ENCODE peak calls at places on chromosomes 13 and 19, in four cellular contexts. C is nephron progenitor cell, M is HFF-Myc, D is progenitor cell of endocrine pancreas. W is an unnamed sample.

GRCh38 chr19:41879670-41880328 is 2.7 kb downstream of the CD79A start:
- DNase-seq in M (no peak), C (no peak), D (no peak), W (no peak)

GRCh38 chr13:111515648-111516047 is 195.2 kb downstream of the TEX29 start:
- DNase-seq in M (no peak), D (no peak), C (no peak), W (no peak)

GRCh38 chr13:100549316-100549715 is 39.3 kb downstream of the GGACT start:
- DNase-seq in M (no peak), D (no peak), C (no peak), W (no peak)

GRCh38 chr19:14619404-14619803 is 36.5 kb downstream of the CLEC17A start:
- DNase-seq in D (no peak), M (no peak), C (no peak), W (no peak)

GRCh38 chr13:61905054-61905453 is 489.4 kb upstream of the PCDH20 start:
- DNase-seq in D (no peak), M (no peak), C (no peak), W (no peak)

GRCh38 chr19:8302357-8302691 is 5.8 kb downstream of the CD320 start:
- DNase-seq in C (no peak), M (no peak), D (peak), W (no peak)

GRCh38 chr19:6117534-6117933 is 7.2 kb upstream of the RFX2 start:
- DNase-seq in C (no peak), D (no peak), M (no peak), W (no peak)

GRCh38 chr19:13029893-13030292 is 34.6 kb downstream of the NFIX start:
- DNase-seq in C (no peak), D (no peak), M (no peak), W (no peak)

GRCh38 chr13:111204438-111205177 is 89.5 kb downstream of the ARHGEF7 start:
- DNase-seq in M (no peak), C (peak), D (no peak), W (peak)

GRCh38 chr13:63408227-63409202 is 1992.9 kb upstream of the PCDH20 start:
- DNase-seq in C (no peak), D (no peak), M (peak), W (no peak)

GRCh38 chr19:38849147-38849745 is 540 bp downstream of the HNRNPL start:
- DNase-seq in M (peak), D (peak), C (peak), W (peak)

GRCh38 chr19:32041681-32042292 is 303.6 kb upstream of the ZNF507 start:
- DNase-seq in M (no peak), C (peak), D (peak), W (no peak)

GRCh38 chr13:40433577-40433976 is 232.9 kb downstream of the FOXO1 start:
- DNase-seq in C (no peak), D (no peak), M (no peak), W (no peak)

GRCh38 chr19:35742121-35742724 is at the start of gene IGFLR1:
- DNase-seq in D (no peak), M (no peak), C (no peak), W (no peak)

GRCh38 chr19:288911-289310 is 2.3 kb downstream of the PLPP2 start:
- DNase-seq in D (no peak), C (no peak), M (no peak), W (no peak)

GRCh38 chr19:8458380-8458779 is 13.6 kb downstream of the HNRNPM start:
- DNase-seq in C (no peak), M (no peak), D (no peak), W (no peak)

GRCh38 chr13:35349673-35350278 is 126.7 kb downstream of the MAB21L1 start:
- DNase-seq in M (no peak), D (no peak), C (no peak), W (no peak)

GRCh38 chr19:6100284-6100915 is 9.9 kb downstream of the RFX2 start:
- DNase-seq in D (no peak), M (no peak), C (peak), W (no peak)

GRCh38 chr13:33751151-33751550 is 66.8 kb upstream of the RFC3 start:
- DNase-seq in M (no peak), C (no peak), D (no peak), W (no peak)

GRCh38 chr13:83065136-83065535 is 817.1 kb downstream of the SLITRK1 start:
- DNase-seq in D (no peak), C (no peak), M (no peak), W (no peak)

GRCh38 chr19:4067396-4068057 is 828 bp upstream of the ZBTB7A start:
- DNase-seq in M (no peak), D (no peak), C (peak), W (no peak)

GRCh38 chr19:12884926-12885748 is 1.9 kb downstream of the KLF1 start:
- DNase-seq in C (peak), M (no peak), D (peak), W (no peak)

GRCh38 chr19:39951686-39952085 is 17.3 kb upstream of the FCGBP start:
- DNase-seq in D (no peak), C (no peak), M (no peak), W (no peak)

GRCh38 chr13:24168392-24168750 is 7.9 kb downstream of the SPATA13 start:
- DNase-seq in D (no peak), C (no peak), M (no peak), W (no peak)

GRCh38 chr13:48297131-48297786 is 6.3 kb upstream of the RB1 start:
- DNase-seq in M (no peak), C (no peak), D (no peak), W (no peak)

GRCh38 chr13:91907398-91907797 is 509.0 kb downstream of the GPC5 start:
- DNase-seq in M (no peak), D (no peak), C (no peak), W (no peak)

GRCh38 chr13:75061909-75062308 is 420.1 kb downstream of the TBC1D4 start:
- DNase-seq in D (no peak), M (no peak), C (no peak), W (no peak)

GRCh38 chr19:3844596-3844995 is 24.2 kb downstream of the ZFR2 start:
- DNase-seq in M (no peak), D (no peak), C (no peak), W (no peak)

GRCh38 chr19:18437481-18438330 is at the start of gene ISYNA1:
- DNase-seq in M (no peak), C (peak), D (no peak), W (no peak)

GRCh38 chr19:16121141-16121540 is 9.5 kb downstream of the RAB8A start:
- DNase-seq in D (no peak), M (no peak), C (no peak), W (no peak)
- TF ChIP-seq CTCF in D (no peak), M (no peak), C (no peak), W (no peak)

DNA sequence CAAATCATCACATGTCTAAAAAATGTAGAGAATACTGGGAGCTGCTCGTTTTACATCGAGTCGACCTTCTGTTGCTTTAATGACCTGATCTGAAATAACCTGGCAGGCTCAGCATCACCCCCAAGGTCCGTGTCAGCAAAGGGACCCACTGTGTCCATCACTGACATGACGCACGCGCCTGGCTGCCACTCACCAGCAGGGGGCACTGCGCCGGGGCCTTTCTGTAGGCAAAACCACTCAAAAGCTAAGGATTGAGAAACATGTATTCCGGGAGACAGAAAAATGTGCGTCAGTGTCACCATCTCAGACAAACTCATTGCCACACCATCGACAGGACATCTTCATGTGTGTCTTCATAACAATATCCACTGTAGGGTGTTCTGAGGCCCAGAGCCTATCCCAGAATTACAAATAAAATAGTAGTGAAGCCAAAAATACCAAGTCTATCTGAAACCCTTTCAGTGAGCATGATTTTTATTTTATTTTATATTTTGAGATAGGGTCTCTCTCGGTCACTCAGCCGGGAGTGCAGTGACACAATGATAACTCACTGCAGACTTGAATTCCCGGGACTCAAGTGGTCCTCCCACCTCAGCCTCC is 130.3 kb upstream of the LSM14A start:
- DNase-seq in C (peak), M (peak), D (peak), W (no peak)
- TF ChIP-seq CTCF in C (peak), M (peak), D (peak), W (peak)

GRCh38 chr13:42591602-42592001 is 17.6 kb downstream of the TNFSF11 start:
- DNase-seq in D (no peak), M (no peak), C (no peak), W (no peak)

GRCh38 chr13:42593719-42594012 is 19.7 kb downstream of the TNFSF11 start:
- DNase-seq in C (no peak), D (no peak), M (no peak), W (no peak)

GRCh38 chr13:42592915-42593718 is 19.2 kb downstream of the TNFSF11 start:
- DNase-seq in M (no peak), C (no peak), D (no peak), W (no peak)

GRCh38 chr13:42597505-42597904 is 23.6 kb downstream of the TNFSF11 start:
- DNase-seq in D (no peak), M (no peak), C (no peak), W (no peak)

GRCh38 chr13:42594577-42595571 is 20.9 kb downstream of the TNFSF11 start:
- DNase-seq in C (peak), M (peak), D (peak), W (peak)
- TF ChIP-seq CTCF in C (peak), M (peak), D (peak), W (peak)

GRCh38 chr19:16660763-16661479 is at the start of gene TMEM38A:
- DNase-seq in C (peak), M (no peak), D (peak), W (no peak)

GRCh38 chr19:16657384-16657783 is 2.6 kb downstream of the SMIM7 start:
- DNase-seq in C (no peak), D (no peak), M (no peak), W (no peak)

GRCh38 chr19:16659464-16659831 is 496 bp downstream of the SMIM7 start:
- DNase-seq in M (no peak), C (no peak), D (no peak), W (no peak)

GRCh38 chr19:16661480-16662034 is 618 bp downstream of the TMEM38A start:
- DNase-seq in D (peak), C (peak), M (no peak), W (no peak)

GRCh38 chr19:16659832-16660708 is at the start of gene SMIM7:
- DNase-seq in C (peak), D (peak), M (peak), W (peak)
- TF ChIP-seq CTCF in C (no peak), D (no peak), M (no peak), W (peak)

DNA sequence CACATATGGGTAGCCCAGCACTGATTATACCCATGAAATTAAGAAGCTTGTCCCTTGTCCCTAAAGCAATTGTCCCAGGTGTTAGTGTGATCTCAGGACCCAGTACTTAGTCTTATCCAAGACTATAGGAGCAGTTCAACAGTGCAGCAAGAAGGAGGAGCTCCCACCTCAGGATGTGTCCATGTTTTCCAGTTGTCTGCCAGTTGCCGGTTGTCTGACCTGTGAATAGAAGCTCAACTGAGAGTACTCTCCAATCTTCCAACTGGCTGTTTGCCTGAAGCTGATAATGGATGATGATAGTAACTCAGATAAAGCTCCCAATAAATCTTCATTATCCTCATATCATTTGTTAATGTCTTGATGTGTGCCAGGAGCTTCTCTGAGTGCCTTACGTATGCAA is 107.2 kb upstream of the HTR2A start:
- DNase-seq in M (no peak), D (no peak), C (no peak), W (no peak)
- TF ChIP-seq CTCF in M (no peak), D (no peak), C (no peak), W (peak)

GRCh38 chr19:1513492-1514294 is 874 bp upstream of the ADAMTSL5 start:
- DNase-seq in M (no peak), C (peak), D (no peak), W (no peak)

GRCh38 chr19:1511318-1511988 is 1.4 kb downstream of the ADAMTSL5 start:
- DNase-seq in C (no peak), D (no peak), M (no peak), W (no peak)

GRCh38 chr19:1511989-1512338 is 855 bp downstream of the ADAMTSL5 start:
- DNase-seq in M (no peak), C (no peak), D (no peak), W (no peak)

GRCh38 chr19:1514295-1514661 is 1.5 kb upstream of the ADAMTSL5 start:
- DNase-seq in C (no peak), D (no peak), M (no peak), W (no peak)

GRCh38 chr19:1512671-1513491 is at the start of gene ADAMTSL5:
- DNase-seq in C (peak), D (no peak), M (no peak), W (no peak)
- TF ChIP-seq CTCF in C (no peak), D (peak), M (no peak), W (no peak)

GRCh38 chr13:28539625-28540286 is 44.8 kb upstream of the FLT1 start:
- DNase-seq in D (no peak), M (no peak), C (no peak), W (no peak)
- TF ChIP-seq CTCF in D (no peak), M (no peak), C (no peak), W (no peak)

GRCh38 chr19:48796468-48797083 is 14.3 kb downstream of the BCAT2 start:
- DNase-seq in M (no peak), D (no peak), C (no peak), W (no peak)

GRCh38 chr19:48794291-48794690 is 16.5 kb downstream of the BCAT2 start:
- DNase-seq in M (no peak), D (no peak), C (no peak), W (no peak)

GRCh38 chr19:48795855-48796142 is 15.0 kb downstream of the BCAT2 start:
- DNase-seq in C (no peak), M (no peak), D (no peak), W (no peak)

GRCh38 chr19:48797103-48797502 is 13.7 kb downstream of the BCAT2 start:
- DNase-seq in M (no peak), D (no peak), C (no peak), W (no peak)

DNA sequence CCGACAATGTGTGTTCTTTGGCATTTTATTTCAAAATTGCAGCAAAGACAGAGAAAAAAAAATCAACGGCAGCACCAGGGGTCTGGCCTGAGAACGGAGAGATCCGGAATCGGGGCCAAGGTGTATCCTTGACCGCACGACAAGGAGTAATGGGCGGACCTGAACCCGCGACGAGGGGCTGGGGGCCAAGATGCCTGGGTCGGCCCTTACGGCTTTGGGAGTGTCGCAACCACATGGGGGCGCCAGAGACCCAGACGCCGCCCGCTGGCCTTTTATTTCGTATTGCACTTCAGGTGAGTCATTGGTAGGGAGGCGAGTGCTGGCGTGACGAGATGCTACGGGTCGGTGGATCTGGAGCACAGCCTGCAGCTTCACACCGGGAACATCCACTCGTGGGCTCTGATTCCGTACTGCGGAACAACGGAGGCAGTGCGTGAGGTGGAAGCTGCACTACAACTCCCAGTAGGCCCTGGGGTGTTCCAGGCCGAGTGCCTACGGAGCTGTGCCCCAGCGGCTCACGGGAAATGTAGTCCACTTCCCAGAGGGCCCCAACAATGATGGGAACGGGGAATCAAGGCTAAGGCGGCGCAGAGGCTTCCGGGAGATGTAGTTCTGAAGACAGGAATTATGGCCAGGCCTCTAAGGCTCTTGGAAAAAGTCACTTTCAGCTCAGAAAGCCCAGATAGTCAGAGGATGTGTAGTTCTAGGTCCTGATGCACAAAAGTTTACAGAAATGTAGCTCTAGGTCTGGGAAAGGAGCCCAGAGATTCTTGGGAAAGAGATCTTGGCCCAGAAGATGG is 15.6 kb downstream of the BCAT2 start:
- DNase-seq in D (peak), C (peak), M (peak), W (peak)
- TF ChIP-seq CTCF in D (peak), C (peak), M (peak), W (peak)

W was measured in AG04450.